ENCODE peak calls at places on chromosome 15, in five cellular contexts. I is ovary, X is head of caudate nucleus, B is H54, T is natural killer cell. O is an unnamed sample.

GRCh38 chr15:29428925-29429573 is 159.4 kb upstream of the NSMCE3 start:
- DNase-seq in T (no peak), X (no peak), B (no peak), I (no peak), O (no peak)

GRCh38 chr15:89680282-89680873 is 1.2 kb upstream of the PLIN1 start:
- DNase-seq in B (no peak), T (no peak), X (no peak), I (peak), O (peak)

GRCh38 chr15:87268675-87269074 is 987.9 kb downstream of the NTRK3 start:
- DNase-seq in I (no peak), B (no peak), T (no peak), X (no peak), O (no peak)

GRCh38 chr15:74531144-74531811 is 9.7 kb upstream of the ARID3B start:
- DNase-seq in I (no peak), T (no peak), B (no peak), X (no peak), O (no peak)

GRCh38 chr15:85886345-85886935 is 91.7 kb upstream of the KLHL25 start:
- DNase-seq in X (no peak), T (no peak), I (no peak), B (no peak), O (peak)

GRCh38 chr15:72968531-72968922 is 83.7 kb upstream of the NEO1 start:
- DNase-seq in B (no peak), X (no peak), I (no peak), T (no peak), O (no peak)

GRCh38 chr15:31483924-31484368 is 157.3 kb downstream of the KLF13 start:
- DNase-seq in T (no peak), X (no peak), B (no peak), I (no peak), O (no peak)

GRCh38 chr15:70609919-70610318 is 153.4 kb downstream of the UACA start:
- DNase-seq in I (peak), B (no peak), T (no peak), X (no peak), O (no peak)

GRCh38 chr15:43948691-43949325 is 122.0 kb downstream of the WDR76 start:
- DNase-seq in X (no peak), B (no peak), T (no peak), I (no peak), O (no peak)

GRCh38 chr15:96181873-96182301 is 148.6 kb upstream of the NR2F2 start:
- DNase-seq in I (peak), B (no peak), T (no peak), X (no peak), O (no peak)

GRCh38 chr15:100202309-100202943 is 139.3 kb downstream of the ADAMTS17 start:
- DNase-seq in X (no peak), T (no peak), I (no peak), B (no peak), O (no peak)

GRCh38 chr15:74783072-74783807 is 1.4 kb downstream of the CSK start:
- DNase-seq in T (no peak), I (no peak), B (no peak), X (no peak), O (no peak)

GRCh38 chr15:55241895-55242294 is 45.2 kb upstream of the RSL24D1 start:
- DNase-seq in X (no peak), B (no peak), T (no peak), I (no peak), O (no peak)

GRCh38 chr15:80849308-80849707 is 70.1 kb downstream of the CEMIP start:
- DNase-seq in B (peak), X (no peak), I (peak), T (no peak), O (no peak)

GRCh38 chr15:63044077-63044644 is 1.6 kb downstream of the TPM1 start:
- DNase-seq in I (no peak), B (no peak), X (no peak), T (no peak), O (no peak)

GRCh38 chr15:92226020-92226612 is 167.6 kb upstream of the ST8SIA2 start:
- DNase-seq in X (no peak), B (no peak), T (no peak), I (no peak), O (peak)

GRCh38 chr15:39801641-39802309 is 19.1 kb upstream of the FSIP1 start:
- DNase-seq in B (no peak), X (no peak), I (no peak), T (no peak), O (no peak)

GRCh38 chr15:23759964-23760363 is 72.9 kb upstream of the NDN start:
- DNase-seq in B (no peak), I (no peak), X (no peak), T (no peak), O (no peak)

GRCh38 chr15:60673918-60674558 is 195.1 kb upstream of the ICE2 start:
- DNase-seq in X (peak), I (no peak), B (peak), T (no peak), O (peak)

GRCh38 chr15:64152507-64153387 is 1.2 kb downstream of the SNX22 start:
- DNase-seq in I (no peak), T (no peak), X (no peak), B (no peak), O (no peak)

GRCh38 chr15:70605606-70606410 is 157.6 kb downstream of the UACA start:
- DNase-seq in B (no peak), X (peak), I (peak), T (no peak), O (peak)

GRCh38 chr15:88208305-88208704 is 48.2 kb downstream of the NTRK3 start:
- DNase-seq in B (no peak), I (no peak), T (no peak), X (no peak), O (no peak)

GRCh38 chr15:100042558-100042957 is 299.2 kb downstream of the ADAMTS17 start:
- DNase-seq in X (no peak), B (no peak), T (no peak), I (no peak), O (no peak)

GRCh38 chr15:69665641-69666091 is 213.0 kb downstream of the RPLP1 start:
- DNase-seq in X (no peak), T (no peak), I (peak), B (no peak), O (no peak)

GRCh38 chr15:80803580-80804525 is 24.7 kb downstream of the CEMIP start:
- DNase-seq in T (no peak), I (no peak), X (no peak), B (no peak), O (no peak)

GRCh38 chr15:99118801-99119546 is 14.1 kb downstream of the SYNM start:
- DNase-seq in B (no peak), T (no peak), X (no peak), I (no peak), O (no peak)

GRCh38 chr15:101262551-101262950 is 10.7 kb upstream of the CHSY1 start:
- DNase-seq in T (no peak), I (no peak), B (no peak), X (no peak), O (no peak)

GRCh38 chr15:78233496-78233895 is 869 bp downstream of the ACSBG1 start:
- DNase-seq in T (no peak), B (no peak), I (no peak), X (no peak), O (no peak)

GRCh38 chr15:100001405-100001804 is 268.2 kb upstream of the LYSMD4 start:
- DNase-seq in I (no peak), T (no peak), X (no peak), B (no peak), O (no peak)

GRCh38 chr15:98455899-98456298 is 192.4 kb upstream of the IGF1R start:
- DNase-seq in X (no peak), T (no peak), I (no peak), B (no peak), O (no peak)